ENCODE peak calls at places on chromosome 5, in eight cellular contexts. X, A, Y, R, E, C, K and W are unnamed samples.

GRCh38 chr5:158397278-158397677 is 538.3 kb upstream of the CLINT1 start:
- DNase-seq in E (no peak), Y (no peak), C (no peak), R (no peak), K (no peak), A (no peak), X (no peak), W (no peak)

GRCh38 chr5:33894566-33894965 is 2.8 kb upstream of the ADAMTS12 start:
- DNase-seq in E (peak; percentile 63), Y (no peak), K (no peak), X (no peak), A (no peak), C (no peak), R (no peak), W (no peak)

GRCh38 chr5:36108758-36109245 is 42.1 kb upstream of the UGT3A2 start:
- DNase-seq in K (no peak), C (no peak), R (no peak), X (no peak), A (no peak), E (no peak), Y (no peak), W (no peak)

GRCh38 chr5:14269395-14269794 is 126.3 kb downstream of the TRIO start:
- DNase-seq in C (no peak), R (no peak), E (no peak), K (no peak), X (no peak), A (no peak), Y (no peak), W (no peak)

GRCh38 chr5:73280821-73281746 is 108.1 kb downstream of the TMEM174 start:
- DNase-seq in A (no peak), R (no peak), C (no peak), E (peak; percentile 65), K (no peak), X (no peak), Y (no peak), W (peak; percentile 77)

GRCh38 chr5:173919443-173919842 is 31.3 kb downstream of the CPEB4 start:
- DNase-seq in A (no peak), K (no peak), E (peak; percentile 47), X (no peak), Y (no peak), C (no peak), R (no peak), W (no peak)

GRCh38 chr5:107548477-107548876 is 122.3 kb downstream of the EFNA5 start:
- DNase-seq in E (no peak), Y (no peak), R (no peak), C (no peak), A (no peak), K (no peak), X (no peak), W (no peak)

GRCh38 chr5:36373527-36374086 is 71.9 kb upstream of the RANBP3L start:
- DNase-seq in Y (no peak), E (peak; percentile 38), X (peak; percentile 77), C (no peak), R (peak; percentile 68), A (peak; percentile 92), K (no peak), W (peak; percentile 72)

GRCh38 chr5:139382781-139383180 is 316 bp downstream of the SLC23A1 start:
- DNase-seq in K (no peak), R (no peak), X (no peak), E (no peak), C (no peak), Y (no peak), A (no peak), W (no peak)

GRCh38 chr5:11904270-11904906 is at the start of gene CTNND2:
- DNase-seq in C (peak; percentile 83), E (no peak), X (peak; percentile 21), A (no peak), K (no peak), Y (peak; percentile 75), R (peak; percentile 49), W (no peak)

GRCh38 chr5:142978726-142979125 is 208.5 kb downstream of the ARHGAP26 start:
- DNase-seq in C (no peak), Y (no peak), R (no peak), E (peak; percentile 31), A (no peak), X (no peak), K (no peak), W (no peak)

DNA sequence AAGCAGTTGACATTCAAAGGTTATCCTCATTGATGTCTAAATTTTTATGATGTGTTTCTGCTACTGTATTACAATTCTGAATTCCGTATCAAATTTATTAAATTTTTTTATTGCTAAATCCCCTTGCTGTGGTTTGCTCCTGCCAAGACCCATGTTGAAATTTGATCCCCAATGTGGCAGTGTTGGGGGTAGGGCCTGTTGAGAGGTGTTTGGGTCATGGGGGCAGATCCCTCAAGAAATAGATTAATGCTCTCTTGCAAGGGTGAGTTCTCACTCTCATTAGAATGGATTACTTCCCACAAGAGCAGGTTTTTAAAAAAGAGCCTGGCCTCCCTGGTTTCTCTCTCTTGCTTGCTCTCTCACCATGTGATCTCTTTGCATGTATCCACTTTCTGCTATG is 434.5 kb upstream of the POU5F2 start:
- DNase-seq in K (no peak), A (no peak), R (no peak), X (no peak), E (no peak), Y (no peak), C (no peak), W (no peak)
- TF ChIP-seq CTCF in K (no peak), A (no peak), R (no peak), X (no peak), E (no peak), Y (no peak), C (no peak), W (no peak)

DNA sequence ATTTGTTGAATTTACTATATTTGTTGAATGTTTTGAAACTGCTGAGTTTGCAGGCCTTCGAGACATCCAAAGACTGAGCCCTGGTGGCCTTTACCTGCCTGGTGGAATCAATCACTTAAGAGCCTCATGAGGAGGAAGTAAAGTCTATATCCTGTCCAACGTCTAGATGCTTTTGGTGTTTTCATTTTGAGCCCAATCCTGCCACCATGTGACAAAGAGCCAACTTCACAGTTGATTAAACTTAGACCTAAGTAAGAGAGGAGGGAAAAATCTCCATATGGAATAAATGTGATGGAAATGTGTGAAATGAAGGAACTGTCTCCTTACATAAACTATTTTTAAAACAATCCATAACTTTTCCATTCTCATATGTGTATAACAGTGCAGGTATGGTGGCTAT is 220.1 kb downstream of the PRR16 start:
- DNase-seq in X (no peak), K (no peak), C (no peak), A (no peak), R (no peak), E (peak; percentile 33), Y (no peak), W (no peak)
- TF ChIP-seq CTCF in X (no peak), K (no peak), C (no peak), A (no peak), R (no peak), E (peak; percentile 35), Y (no peak), W (no peak)

GRCh38 chr5:180848878-180849277 is 12.2 kb downstream of the ZFP62 start:
- DNase-seq in A (no peak), K (no peak), C (no peak), Y (no peak), X (no peak), R (no peak), E (no peak), W (no peak)
- TF ChIP-seq CTCF in A (no peak), K (peak; percentile 12), C (no peak), Y (no peak), X (no peak), R (no peak), E (no peak), W (no peak)

GRCh38 chr5:150562832-150563231 is 54.9 kb downstream of the NDST1 start:
- DNase-seq in A (no peak), C (peak; percentile 33), X (no peak), R (no peak), Y (peak; percentile 24), E (peak; percentile 59), K (no peak), W (no peak)
- TF ChIP-seq CTCF in A (peak; percentile 60), C (peak; percentile 56), X (peak; percentile 59), R (peak; percentile 54), Y (peak; percentile 71), E (peak; percentile 68), K (peak; percentile 54), W (peak; percentile 47)

DNA sequence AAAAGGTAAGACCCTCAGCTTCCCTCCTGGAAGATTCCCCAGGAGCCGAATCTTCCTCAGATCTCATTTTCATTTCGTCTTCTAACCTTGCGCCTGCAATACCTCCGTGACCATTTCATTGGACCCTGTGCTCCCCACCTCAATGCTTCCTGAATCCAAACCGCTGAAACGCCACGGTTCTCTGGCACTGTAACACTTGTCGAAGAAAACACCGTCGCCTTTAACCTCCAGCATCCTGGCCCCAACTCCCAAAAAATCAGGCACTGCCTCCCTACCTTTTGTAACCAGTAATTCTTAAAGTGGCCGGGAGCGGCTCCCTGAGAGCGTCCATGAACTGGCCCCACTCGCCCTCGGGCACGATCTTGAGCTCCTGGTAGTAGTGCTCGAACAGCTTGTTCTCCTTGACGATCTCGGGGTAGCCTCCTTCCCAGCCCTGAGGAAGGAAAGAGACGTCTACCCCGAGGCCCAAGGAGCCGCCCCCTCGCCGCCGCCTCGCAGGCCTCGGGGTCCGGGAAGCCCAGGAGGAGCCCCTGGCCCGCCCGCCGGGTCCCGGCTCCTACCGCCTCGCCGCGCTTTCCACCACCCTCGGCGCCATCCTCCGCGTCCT is 417 bp downstream of the NSUN2 start:
- DNase-seq in A (no peak), Y (no peak), K (no peak), R (no peak), X (no peak), E (no peak), C (no peak), W (peak; percentile 80)
- TF ChIP-seq CTCF in A (no peak), Y (peak; percentile 38), K (peak; percentile 7), R (no peak), X (no peak), E (peak; percentile 16), C (no peak), W (no peak)

DNA sequence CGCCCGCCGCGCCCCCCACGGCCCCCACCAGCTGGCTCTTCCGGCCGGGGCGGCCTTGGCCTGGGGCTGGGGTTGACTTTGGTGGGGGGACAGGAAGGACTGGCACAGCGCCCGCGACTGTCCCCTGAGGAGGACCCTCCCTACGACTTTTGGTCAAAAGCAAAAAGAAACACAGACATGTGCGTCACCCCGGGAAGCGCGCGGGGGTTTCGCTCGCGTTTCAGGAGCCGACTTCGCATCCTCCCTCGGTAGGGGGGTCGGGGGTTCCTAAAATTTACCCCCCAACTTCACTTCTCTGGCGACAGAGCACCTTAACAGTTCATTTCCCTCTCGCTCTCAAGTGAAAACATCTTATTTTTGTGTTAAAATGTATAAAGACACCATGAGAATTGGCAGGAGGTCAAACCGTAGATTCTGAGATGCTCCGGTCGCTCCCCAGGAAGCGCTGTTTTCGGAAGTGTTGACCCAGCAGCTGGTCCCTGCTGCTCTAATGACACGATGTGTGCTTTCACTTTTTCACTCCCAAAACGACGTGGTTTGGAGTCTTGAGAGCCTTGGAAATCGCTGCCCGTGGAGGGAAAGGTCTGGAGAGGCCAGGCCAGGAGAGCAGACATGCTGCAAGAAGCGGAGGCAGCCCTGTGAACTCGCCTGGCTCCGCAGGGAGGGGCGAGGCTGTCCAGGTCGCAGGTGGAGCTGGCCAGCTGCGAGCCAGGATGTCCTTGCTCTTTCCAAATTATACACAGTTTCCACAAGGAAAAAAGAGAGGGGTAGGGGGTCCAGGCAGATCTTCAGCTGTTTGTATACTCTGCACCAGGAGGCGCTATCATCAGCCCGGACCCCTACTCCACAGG is 248.2 kb upstream of the ANKRD55 start:
- DNase-seq in Y (peak; percentile 35), X (peak; percentile 39), E (peak; percentile 54), A (peak; percentile 64), K (no peak), R (peak; percentile 63), C (peak; percentile 30), W (peak; percentile 80)
- TF ChIP-seq CTCF in Y (peak; percentile 58), X (peak; percentile 6), E (peak; percentile 27), A (peak; percentile 50), K (peak; percentile 33), R (peak; percentile 23), C (peak; percentile 46), W (no peak)